ENCODE peak calls at places on chromosome 19, in seven cellular contexts. B is tibial artery; K is H1; I is pancreas; D is heart right ventricle; U is ascending aorta; L is effector memory CD4-positive, alpha-beta T cell. Z is an unnamed sample. For H3K9me3, the result is how much of the 10 kb centered on the place peaks cover.

GRCh38 chr19:8146877-8147575 is 2.4 kb downstream of the FBN3 start:
- DNase-seq in U (no peak), L (no peak), I (no peak), D (no peak), B (no peak), K (no peak), Z (no peak)

GRCh38 chr19:19134687-19135158 is 3.6 kb downstream of the TMEM161A start:
- DNase-seq in B (no peak), D (peak), K (peak), U (no peak), L (no peak), I (peak), Z (peak)

GRCh38 chr19:3942790-3943409 is 10.0 kb downstream of the NMRK2 start:
- DNase-seq in D (peak), U (no peak), I (no peak), K (no peak), B (no peak), L (no peak), Z (no peak)

GRCh38 chr19:9498183-9498902 is at the start of gene ZNF560:
- DNase-seq in U (no peak), B (no peak), D (no peak), I (no peak), K (no peak), L (no peak), Z (no peak)

GRCh38 chr19:21586341-21587116 is 81.1 kb downstream of the ZNF429 start:
- DNase-seq in D (no peak), B (no peak), K (no peak), L (peak), I (peak), U (no peak), Z (no peak)

GRCh38 chr19:47541507-47541906 is 26.6 kb upstream of the NAPA start:
- DNase-seq in I (no peak), K (no peak), D (no peak), L (peak), B (no peak), U (no peak), Z (no peak)

GRCh38 chr19:50669319-50670101 is 20.3 kb downstream of the C19orf81 start:
- DNase-seq in B (no peak), D (no peak), I (no peak), U (no peak), L (no peak), K (no peak), Z (peak)

GRCh38 chr19:17724655-17725054 is 5.4 kb downstream of the MAP1S start:
- DNase-seq in B (no peak), D (no peak), I (no peak), K (no peak), U (no peak), L (no peak), Z (no peak)

GRCh38 chr19:34481861-34482379 is 362 bp downstream of the WTIP start:
- DNase-seq in I (no peak), L (no peak), U (no peak), K (no peak), B (no peak), D (no peak), Z (no peak)

DNA sequence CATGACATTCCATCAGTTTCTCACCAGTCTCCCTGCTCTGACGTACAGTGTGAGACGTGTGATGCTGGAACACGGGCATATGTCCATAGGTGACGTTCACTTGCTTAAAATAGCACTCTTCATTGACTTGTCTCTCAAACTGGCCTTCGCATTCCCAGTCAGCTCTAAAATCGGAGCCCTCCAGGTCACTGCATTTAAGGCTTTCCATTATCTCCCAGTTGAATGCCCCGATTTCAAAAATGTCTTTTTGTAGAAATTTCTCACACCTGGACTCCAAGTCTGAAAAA is 31.1 kb downstream of the ZNF565 start:
- DNase-seq in U (no peak), I (no peak), K (no peak), D (peak), L (no peak), B (no peak), Z (no peak)
- H3K27ac ChIP-seq in U (no peak), I (no peak), K (no peak), D (peak), L (no peak), B (no peak), Z (no peak)

GRCh38 chr19:6997679-6998445 is 23.4 kb downstream of the MBD3L2B start:
- DNase-seq in U (no peak), D (no peak), I (no peak), L (no peak), K (no peak), B (no peak), Z (no peak)

GRCh38 chr19:7000816-7001215 is 20.4 kb downstream of the MBD3L2B start:
- DNase-seq in U (no peak), K (no peak), B (no peak), L (no peak), I (no peak), D (no peak), Z (no peak)

GRCh38 chr19:6999938-7000732 is 21.1 kb downstream of the MBD3L2B start:
- DNase-seq in L (no peak), B (no peak), K (no peak), U (no peak), I (no peak), D (no peak), Z (no peak)

GRCh38 chr19:6995054-6995453 is 26.2 kb downstream of the MBD3L2B start:
- DNase-seq in D (no peak), B (no peak), U (no peak), I (no peak), L (no peak), K (no peak), Z (no peak)

DNA sequence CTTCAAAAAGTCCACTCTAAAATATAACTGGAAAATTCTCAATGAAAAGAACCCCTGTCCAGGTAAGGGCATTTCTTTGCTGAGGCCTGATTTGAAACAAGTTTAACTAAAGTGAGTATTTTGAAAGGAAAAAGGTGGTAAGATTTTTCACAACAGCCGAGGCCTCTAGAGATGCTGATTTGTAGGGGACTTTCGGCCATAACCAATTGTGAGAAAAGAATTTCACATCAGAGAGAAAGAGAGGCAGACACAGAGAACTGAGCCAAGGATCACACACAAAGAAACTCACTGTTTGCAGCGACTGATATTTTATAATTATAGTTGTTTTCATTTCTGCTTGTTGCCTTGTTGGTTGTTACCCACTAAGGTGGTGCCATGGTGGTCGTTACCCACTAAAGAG is 24.4 kb downstream of the MBD3L2B start:
- DNase-seq in B (no peak), U (no peak), K (no peak), L (no peak), I (no peak), D (no peak), Z (no peak)
- H3K9me3 ChIP-seq in B (under half), U (under half), K (under half), L (under half), I (under half), D (under half), Z (under half)

GRCh38 chr19:55311397-55311796 is 13.7 kb downstream of the TMEM150B start:
- DNase-seq in K (no peak), D (no peak), B (no peak), I (no peak), U (no peak), L (no peak), Z (no peak)
- H3K4me3 ChIP-seq in K (no peak), D (no peak), B (no peak), I (no peak), U (no peak), L (no peak), Z (no peak)

GRCh38 chr19:1267441-1268391 is 1.4 kb upstream of the CIRBP start:
- DNase-seq in U (no peak), D (peak), I (peak), K (no peak), B (peak), L (peak), Z (no peak)

GRCh38 chr19:1269065-1269477 is at the start of gene CIRBP:
- DNase-seq in L (peak), D (peak), B (peak), U (peak), I (peak), K (peak), Z (peak)

GRCh38 chr19:1269478-1270167 is 491 bp downstream of the CIRBP start:
- DNase-seq in B (peak), L (peak), D (peak), U (no peak), K (no peak), I (peak), Z (peak)

GRCh38 chr19:1266818-1267440 is 2.2 kb upstream of the CIRBP start:
- DNase-seq in L (peak), D (peak), U (no peak), K (no peak), I (peak), B (peak), Z (peak)

GRCh38 chr19:1268392-1269064 is 604 bp upstream of the CIRBP start:
- DNase-seq in I (peak), D (peak), B (no peak), U (no peak), L (no peak), K (no peak), Z (no peak)
- H3K27ac ChIP-seq in I (peak), D (peak), B (peak), U (peak), L (peak), K (no peak), Z (peak)

DNA sequence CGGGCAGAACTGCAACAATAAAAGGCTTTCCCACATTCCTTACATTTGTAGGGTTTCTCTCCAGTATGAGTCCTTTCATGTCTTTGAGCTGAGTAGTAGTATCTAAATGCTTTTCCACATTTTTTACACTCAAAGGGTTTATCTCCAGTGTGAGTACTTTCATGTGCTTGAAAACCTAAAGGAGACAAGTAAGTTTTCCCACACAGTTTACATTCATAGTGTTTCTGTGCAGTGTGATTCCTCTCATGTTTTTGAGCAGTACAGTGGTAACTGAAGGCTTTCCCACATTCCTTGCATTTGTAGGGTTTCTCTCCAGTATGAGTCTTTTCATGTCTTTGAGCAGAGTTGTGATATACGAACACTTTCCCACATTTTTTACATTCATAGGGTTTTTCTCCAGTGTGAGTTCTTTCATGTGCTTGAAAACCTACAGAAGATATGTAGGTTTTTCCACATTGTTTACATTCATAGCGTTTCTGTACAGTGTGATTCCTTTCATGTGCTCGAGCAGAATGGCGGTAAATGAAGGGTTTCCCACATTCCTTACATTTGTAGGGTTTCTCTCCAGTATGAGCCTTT is 47.0 kb downstream of the ZNF44 start:
- DNase-seq in U (no peak), D (no peak), B (no peak), I (no peak), K (no peak), L (no peak), Z (no peak)
- H3K9me3 ChIP-seq in U (half or more), D (half or more), B (half or more), I (under half), K (half or more), L (under half), Z (half or more)

DNA sequence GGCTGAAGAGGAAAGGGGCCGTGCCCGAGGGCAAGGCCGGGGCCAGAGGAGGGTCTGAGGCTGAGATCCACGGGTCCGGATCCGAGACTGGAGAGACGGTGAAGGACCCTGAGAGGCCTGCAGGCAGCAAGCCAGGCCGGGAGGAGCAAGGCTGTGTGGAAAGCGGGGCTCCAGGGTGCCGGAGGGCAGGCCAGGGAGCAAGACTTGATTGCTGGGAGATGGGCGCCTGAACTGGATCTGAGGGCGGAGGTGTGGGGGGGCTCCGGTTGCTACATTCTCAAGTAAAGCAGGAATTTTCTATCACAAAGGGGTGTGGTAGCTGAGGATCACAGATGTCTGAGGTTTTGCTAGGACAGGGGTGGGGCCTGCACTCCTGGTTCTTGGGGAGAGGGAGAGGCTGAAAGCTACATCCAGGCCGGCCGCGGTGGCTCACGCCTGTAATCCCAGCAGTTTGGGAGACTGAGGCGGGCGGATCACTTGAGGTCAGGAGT is 3.8 kb downstream of the MAMSTR start:
- DNase-seq in K (no peak), L (no peak), I (no peak), D (no peak), B (no peak), U (no peak), Z (no peak)
- H3K4me3 ChIP-seq in K (no peak), L (no peak), I (no peak), D (no peak), B (peak), U (no peak), Z (no peak)

GRCh38 chr19:46298477-46299003 is 1.7 kb downstream of the HIF3A start:
- DNase-seq in B (no peak), K (no peak), D (no peak), I (no peak), L (no peak), U (no peak), Z (no peak)

GRCh38 chr19:46299695-46300094 is 2.9 kb downstream of the HIF3A start:
- DNase-seq in K (no peak), U (no peak), I (no peak), B (peak), L (no peak), D (no peak), Z (no peak)

GRCh38 chr19:46296722-46297431 is at the start of gene HIF3A:
- DNase-seq in U (peak), L (no peak), D (peak), K (peak), I (peak), B (peak), Z (no peak)

GRCh38 chr19:46297700-46298476 is 1.0 kb downstream of the HIF3A start:
- DNase-seq in L (no peak), D (peak), I (no peak), K (no peak), U (peak), B (peak), Z (no peak)

DNA sequence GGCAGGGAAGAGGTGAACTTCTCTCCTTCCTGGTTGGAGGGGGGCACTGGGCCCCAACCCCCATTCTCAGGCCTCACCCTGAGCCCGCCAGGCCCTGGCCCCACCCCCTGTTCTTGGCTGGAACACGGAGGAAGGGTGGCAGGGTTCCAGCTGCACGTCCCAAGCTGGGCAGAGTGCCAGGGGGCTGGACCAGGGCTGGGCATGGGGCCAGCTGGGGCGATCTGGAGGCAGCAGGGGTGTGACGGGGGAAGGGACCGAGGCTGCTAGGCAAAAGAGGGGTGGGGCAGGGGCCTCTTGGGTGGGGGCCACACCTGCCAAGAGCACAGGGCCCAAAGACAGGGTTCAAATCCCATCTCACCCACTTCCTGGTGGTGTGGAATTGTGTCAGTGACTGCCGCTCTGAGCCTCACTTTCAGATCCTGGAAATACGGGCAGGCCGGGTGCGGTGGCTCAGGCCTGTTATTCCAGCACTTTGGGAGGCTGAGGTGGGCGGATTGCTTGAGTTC is 2.2 kb downstream of the HIF3A start:
- DNase-seq in L (no peak), K (no peak), I (peak), B (peak), D (peak), U (peak), Z (no peak)
- H3K27ac ChIP-seq in L (no peak), K (no peak), I (peak), B (peak), D (peak), U (peak), Z (no peak)

DNA sequence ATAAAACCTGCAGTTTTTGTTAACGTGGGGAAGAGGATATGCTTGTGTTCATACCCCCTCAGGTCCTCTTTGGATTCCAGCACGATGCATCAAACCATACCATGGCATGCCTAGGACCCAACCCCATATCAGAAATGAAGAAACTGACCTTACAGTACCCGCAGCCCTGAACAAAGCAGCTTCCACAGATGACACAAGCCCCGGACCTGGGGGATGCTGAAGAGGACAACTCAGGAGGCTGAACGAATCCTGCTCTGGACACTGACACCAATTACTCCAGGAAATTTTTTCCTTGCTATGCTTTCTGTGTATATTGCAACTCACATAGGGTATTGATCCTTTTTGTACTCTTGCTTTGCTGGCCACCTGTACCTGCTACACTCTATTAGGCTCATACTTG is 129.6 kb downstream of the ZNF675 start:
- DNase-seq in B (no peak), I (no peak), D (no peak), K (no peak), U (no peak), L (no peak), Z (no peak)
- H3K9me3 ChIP-seq in B (under half), I (under half), D (under half), K (half or more), U (under half), L (under half), Z (under half)

GRCh38 chr19:38930776-38931761 is at the start of gene MRPS12:
- DNase-seq in L (peak), D (peak), B (peak), U (peak), K (peak), I (peak), Z (peak)

GRCh38 chr19:38928406-38929001 is 2.1 kb downstream of the SARS2 start:
- DNase-seq in B (no peak), D (no peak), K (no peak), L (no peak), U (no peak), I (no peak), Z (no peak)

GRCh38 chr19:38929929-38930775 is at the start of gene SARS2:
- DNase-seq in U (peak), D (peak), K (peak), B (peak), I (peak), L (peak), Z (peak)

GRCh38 chr19:38933544-38933943 is 2.8 kb downstream of the MRPS12 start:
- DNase-seq in D (no peak), U (no peak), K (no peak), L (no peak), I (no peak), B (no peak), Z (no peak)

DNA sequence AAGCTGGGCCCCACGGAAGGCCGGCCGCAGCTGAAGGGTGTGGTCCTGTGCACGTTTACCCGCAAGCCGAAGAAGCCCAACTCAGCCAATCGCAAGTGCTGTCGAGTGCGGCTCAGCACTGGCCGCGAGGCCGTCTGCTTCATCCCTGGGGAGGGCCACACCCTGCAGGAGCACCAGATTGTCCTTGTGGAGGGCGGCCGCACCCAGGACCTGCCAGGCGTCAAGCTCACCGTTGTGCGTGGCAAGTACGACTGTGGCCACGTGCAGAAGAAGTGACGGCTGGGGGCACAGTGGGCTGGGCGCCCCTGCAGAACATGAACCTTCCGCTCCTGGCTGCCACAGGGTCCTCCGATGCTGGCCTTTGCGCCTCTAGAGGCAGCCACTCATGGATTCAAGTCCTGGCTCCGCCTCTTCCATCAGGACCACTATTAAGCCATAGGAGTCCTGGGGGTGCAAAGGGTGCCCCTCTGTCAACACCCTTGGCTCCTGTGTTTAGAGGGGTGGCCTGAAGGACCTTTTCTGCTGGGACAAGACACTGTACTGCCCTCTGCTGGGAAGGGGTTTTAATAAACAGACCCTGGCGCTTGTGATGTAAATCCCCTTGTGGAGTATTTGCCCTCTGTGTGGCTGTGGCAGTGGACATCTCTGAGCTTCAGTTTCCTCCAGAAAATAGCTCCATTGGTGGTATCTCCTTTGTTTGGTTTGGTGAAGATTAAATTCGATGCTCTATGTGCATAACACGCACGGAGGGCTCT is 1.9 kb downstream of the MRPS12 start:
- DNase-seq in B (no peak), D (no peak), K (no peak), U (no peak), I (no peak), L (no peak), Z (peak)
- H3K4me3 ChIP-seq in B (no peak), D (no peak), K (no peak), U (no peak), I (no peak), L (no peak), Z (no peak)